ENCODE peak calls at places on chromosomes 16 and 17, in eight cellular contexts. W is effector memory CD8-positive, alpha-beta T cell; B is aorta; O is AG10803; A is cardiac muscle cell; R is left lung; N is adrenal gland; G is sciatic nerve. H is an unnamed sample.

GRCh38 chr17:78815696-78816095 is 24.9 kb downstream of the USP36 start:
- DNase-seq in A (no peak), B (no peak), N (no peak), O (no peak), G (no peak), W (no peak), R (no peak), H (no peak)

GRCh38 chr17:40382251-40382650 is 17.7 kb upstream of the GJD3 start:
- DNase-seq in W (no peak), B (no peak), R (no peak), O (no peak), N (no peak), A (peak), G (no peak), H (no peak)

GRCh38 chr17:9021985-9022552 is 759 bp downstream of the NTN1 start:
- DNase-seq in A (peak), N (no peak), R (no peak), G (peak), W (no peak), O (peak), B (peak), H (no peak)

GRCh38 chr17:17506893-17507464 is 10.8 kb upstream of the RASD1 start:
- DNase-seq in B (peak), R (no peak), G (no peak), A (no peak), O (no peak), W (no peak), N (peak), H (no peak)

GRCh38 chr17:45311762-45312476 is 4.9 kb downstream of the MAP3K14 start:
- DNase-seq in N (peak), G (no peak), B (no peak), A (no peak), O (peak), W (peak), R (peak), H (peak)

GRCh38 chr16:53913082-53913870 is 209.3 kb downstream of the FTO start:
- DNase-seq in O (peak), W (no peak), N (peak), R (no peak), A (peak), B (no peak), G (no peak), H (no peak)

GRCh38 chr17:16191604-16192003 is 23.7 kb downstream of the NCOR1 start:
- DNase-seq in R (no peak), A (no peak), B (no peak), G (no peak), W (no peak), O (no peak), N (no peak), H (no peak)

GRCh38 chr17:17667231-17667630 is 14.0 kb upstream of the RAI1 start:
- DNase-seq in O (no peak), G (no peak), B (no peak), W (no peak), N (no peak), A (no peak), R (no peak), H (no peak)

GRCh38 chr17:61149106-61149505 is 250.5 kb upstream of the TBX2 start:
- DNase-seq in G (no peak), B (no peak), A (no peak), W (no peak), O (no peak), R (no peak), N (no peak), H (no peak)

GRCh38 chr17:46742539-46743270 is 75.8 kb downstream of the WNT3 start:
- DNase-seq in R (no peak), O (peak), B (no peak), G (no peak), W (no peak), A (peak), N (no peak), H (no peak)

GRCh38 chr17:78745407-78746088 is 36.5 kb downstream of the CYTH1 start:
- DNase-seq in O (peak), R (no peak), G (no peak), N (no peak), A (peak), B (peak), W (peak), H (peak)